ENCODE peak calls at places on chromosomes 11 and 22, in six cellular contexts. F is cardiac muscle cell, Q is Caco-2, Z is B cell, I is PC-3, M is fibroblast of lung. J is an unnamed sample.

GRCh38 chr22:29266564-29267461 is 968 bp downstream of the RHBDD3 start:
- DNase-seq in Z (no peak), Q (no peak), M (peak; percentile 13), F (peak; percentile 5), I (no peak), J (no peak)

GRCh38 chr11:47723041-47723440 is 7.9 kb upstream of the AGBL2 start:
- DNase-seq in I (no peak), F (no peak), Z (no peak), M (no peak), Q (no peak), J (no peak)

GRCh38 chr11:72705442-72706365 is 31.5 kb upstream of the PDE2A start:
- DNase-seq in M (no peak), F (no peak), Z (no peak), I (no peak), Q (no peak), J (no peak)

GRCh38 chr11:31974737-31975136 is 116.1 kb upstream of the RCN1 start:
- DNase-seq in Q (no peak), F (no peak), M (peak; percentile 93), Z (no peak), I (peak; percentile 95), J (no peak)

GRCh38 chr11:2519879-2520735 is 75.3 kb downstream of the KCNQ1 start:
- DNase-seq in M (no peak), Z (peak; percentile 36), I (no peak), F (no peak), Q (no peak), J (no peak)

GRCh38 chr11:104094576-104094975 is 58.1 kb downstream of the DDI1 start:
- DNase-seq in F (no peak), Z (no peak), M (peak; percentile 67), I (no peak), Q (no peak), J (no peak)

GRCh38 chr11:104907521-104908185 is 9.4 kb upstream of the CASP12 start:
- DNase-seq in F (no peak), Z (no peak), Q (no peak), I (no peak), M (peak; percentile 61), J (no peak)

GRCh38 chr11:119885067-119885466 is 156.1 kb upstream of the NECTIN1 start:
- DNase-seq in Q (no peak), Z (no peak), I (no peak), M (no peak), F (peak; percentile 47), J (no peak)